ENCODE peak calls at places on chromosomes 13 and 19, in five cellular contexts. E is heart left ventricle; C is CD4-positive, alpha-beta T cell; A is Calu3; L is suprapubic skin. W is an unnamed sample.
A peak's percentile ranks its signal among the peaks of the same experiment; 100 is the strongest.

GRCh38 chr19:33671211-33671610 is 49.5 kb downstream of the CHST8 start:
- DNase-seq in E (no peak), C (no peak), A (no peak), L (no peak), W (no peak)

GRCh38 chr13:101416181-101417042 is at the start of gene NALCN:
- DNase-seq in E (peak; percentile 15), C (no peak), A (peak; percentile 23), L (no peak), W (peak; percentile 87)

GRCh38 chr13:25037057-25037813 is 58.7 kb upstream of the PABPC3 start:
- DNase-seq in E (peak; percentile 28), C (no peak), A (peak; percentile 52), L (no peak), W (no peak)

GRCh38 chr13:80361883-80362327 is 21.0 kb upstream of the SPRY2 start:
- DNase-seq in E (no peak), C (no peak), A (no peak), L (no peak), W (no peak)

GRCh38 chr19:18802354-18802753 is 11.2 kb upstream of the COMP start:
- DNase-seq in E (no peak), C (no peak), A (no peak), L (no peak), W (no peak)

GRCh38 chr13:109389456-109389855 is 396.9 kb downstream of the IRS2 start:
- DNase-seq in E (no peak), C (no peak), A (no peak), L (no peak), W (no peak)

GRCh38 chr13:42272115-42272756 is at the start of gene AKAP11:
- DNase-seq in E (peak; percentile 52), C (peak; percentile 9), A (peak; percentile 29), L (peak; percentile 84), W (peak; percentile 68)

GRCh38 chr19:13803038-13803437 is 7.8 kb downstream of the ZSWIM4 start:
- DNase-seq in E (no peak), C (no peak), A (peak; percentile 71), L (no peak), W (no peak)

GRCh38 chr13:19834704-19835103 is 28.7 kb downstream of the ZMYM5 start:
- DNase-seq in E (no peak), C (no peak), A (no peak), L (no peak), W (no peak)

GRCh38 chr19:31269425-31270127 is 79.7 kb downstream of the TSHZ3 start:
- DNase-seq in E (no peak), C (no peak), A (no peak), L (no peak), W (peak; percentile 53)

GRCh38 chr13:27918041-27918917 is 1.5 kb upstream of the PDX1 start:
- DNase-seq in E (no peak), C (no peak), A (no peak), L (no peak), W (no peak)

GRCh38 chr19:35236638-35237400 is 8.3 kb upstream of the FAM187B start:
- DNase-seq in E (no peak), C (no peak), A (no peak), L (no peak), W (no peak)

GRCh38 chr13:99750951-99751350 is 220.6 kb downstream of the ZIC5 start:
- DNase-seq in E (no peak), C (no peak), A (no peak), L (no peak), W (no peak)

GRCh38 chr13:30113983-30114491 is 193.3 kb downstream of the KATNAL1 start:
- DNase-seq in E (no peak), C (no peak), A (peak; percentile 19), L (no peak), W (no peak)

GRCh38 chr13:58151452-58151851 is 519.9 kb downstream of the PCDH17 start:
- DNase-seq in E (no peak), C (no peak), A (no peak), L (no peak), W (no peak)

GRCh38 chr19:51094696-51095279 is 12.1 kb upstream of the KLK14 start:
- DNase-seq in E (no peak), C (no peak), A (peak; percentile 56), L (no peak), W (no peak)

GRCh38 chr13:112757759-112758086 is 67.9 kb downstream of the ATP11A start:
- DNase-seq in E (no peak), C (no peak), A (no peak), L (no peak), W (no peak)

GRCh38 chr19:43651758-43652545 is 12.3 kb upstream of the CADM4 start:
- DNase-seq in E (peak; percentile 48), C (peak; percentile 5), A (peak; percentile 79), L (no peak), W (no peak)

GRCh38 chr19:41373993-41374392 is 2.3 kb upstream of the TMEM91 start:
- DNase-seq in E (peak; percentile 88), C (no peak), A (no peak), L (peak; percentile 91), W (no peak)

GRCh38 chr13:27952931-27953670 is 16.0 kb downstream of the CDX2 start:
- DNase-seq in E (no peak), C (no peak), A (peak; percentile 57), L (no peak), W (no peak)

GRCh38 chr13:113113846-113114271 is 8.3 kb downstream of the F7 start:
- DNase-seq in E (no peak), C (no peak), A (no peak), L (peak; percentile 79), W (no peak)

GRCh38 chr19:41515054-41515652 is 60.8 kb upstream of the CEACAM21 start:
- DNase-seq in E (no peak), C (no peak), A (no peak), L (no peak), W (no peak)

GRCh38 chr19:6220385-6221191 is 59.2 kb downstream of the MLLT1 start:
- DNase-seq in E (no peak), C (no peak), A (no peak), L (peak; percentile 89), W (peak; percentile 92)

GRCh38 chr19:12567951-12568350 is 16.7 kb upstream of the ZNF564 start:
- DNase-seq in E (no peak), C (no peak), A (no peak), L (no peak), W (no peak)

GRCh38 chr19:19434483-19435045 is 29.1 kb downstream of the GATAD2A start:
- DNase-seq in E (peak; percentile 59), C (no peak), A (no peak), L (no peak), W (no peak)

GRCh38 chr19:1592755-1593628 is at the start of gene MBD3:
- DNase-seq in E (peak; percentile 91), C (peak; percentile 72), A (peak; percentile 90), L (peak; percentile 95), W (no peak)

GRCh38 chr19:1592023-1592754 is 476 bp downstream of the MBD3 start:
- DNase-seq in E (peak; percentile 86), C (peak; percentile 62), A (peak; percentile 85), L (peak; percentile 90), W (no peak)

GRCh38 chr19:1587872-1588271 is 4.8 kb downstream of the MBD3 start:
- DNase-seq in E (no peak), C (no peak), A (no peak), L (no peak), W (no peak)

GRCh38 chr19:1591421-1592022 is 1.1 kb downstream of the MBD3 start:
- DNase-seq in E (no peak), C (no peak), A (peak; percentile 4), L (no peak), W (no peak)

DNA sequence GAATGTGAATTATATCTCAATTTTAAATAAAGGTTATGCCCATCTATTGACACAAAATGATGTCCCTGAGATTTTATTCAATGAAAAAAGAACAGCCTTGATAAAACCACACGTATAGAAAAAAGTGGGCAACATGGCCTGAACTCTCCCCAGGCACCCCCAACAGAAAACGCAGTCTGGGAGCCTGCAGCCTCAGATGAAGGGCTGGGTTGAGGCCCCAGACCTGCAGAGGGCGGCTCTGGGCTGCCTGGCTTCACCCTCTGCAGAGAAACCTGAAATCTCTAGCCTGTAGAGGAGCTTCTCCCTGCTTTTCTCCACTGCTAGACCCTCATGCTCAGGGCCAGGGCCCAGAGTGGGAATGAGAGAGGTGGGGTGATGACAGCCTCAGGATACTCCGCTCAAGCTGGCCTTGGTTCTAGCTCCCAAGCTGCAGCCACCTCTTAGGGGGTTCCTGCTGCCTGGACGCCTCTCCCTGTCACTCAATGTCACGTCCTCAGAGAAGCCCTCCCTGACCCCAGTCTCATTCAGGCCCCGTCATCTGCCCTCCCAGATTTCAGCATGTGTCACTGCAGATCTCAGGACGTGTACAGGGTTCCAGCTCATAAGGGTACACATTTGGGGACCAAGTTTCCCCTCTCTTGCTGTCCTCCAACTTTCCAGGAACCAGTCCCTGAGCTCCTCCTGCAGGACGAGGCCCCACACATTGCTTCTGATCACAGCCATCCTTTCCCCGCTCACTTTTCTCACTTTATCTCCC is 1.8 kb downstream of the MBD3 start:
- DNase-seq in E (no peak), C (no peak), A (peak; percentile 43), L (no peak), W (no peak)
- TF ChIP-seq CTCF in E (no peak), C (no peak), A (no peak), L (no peak), W (peak; percentile 53)

DNA sequence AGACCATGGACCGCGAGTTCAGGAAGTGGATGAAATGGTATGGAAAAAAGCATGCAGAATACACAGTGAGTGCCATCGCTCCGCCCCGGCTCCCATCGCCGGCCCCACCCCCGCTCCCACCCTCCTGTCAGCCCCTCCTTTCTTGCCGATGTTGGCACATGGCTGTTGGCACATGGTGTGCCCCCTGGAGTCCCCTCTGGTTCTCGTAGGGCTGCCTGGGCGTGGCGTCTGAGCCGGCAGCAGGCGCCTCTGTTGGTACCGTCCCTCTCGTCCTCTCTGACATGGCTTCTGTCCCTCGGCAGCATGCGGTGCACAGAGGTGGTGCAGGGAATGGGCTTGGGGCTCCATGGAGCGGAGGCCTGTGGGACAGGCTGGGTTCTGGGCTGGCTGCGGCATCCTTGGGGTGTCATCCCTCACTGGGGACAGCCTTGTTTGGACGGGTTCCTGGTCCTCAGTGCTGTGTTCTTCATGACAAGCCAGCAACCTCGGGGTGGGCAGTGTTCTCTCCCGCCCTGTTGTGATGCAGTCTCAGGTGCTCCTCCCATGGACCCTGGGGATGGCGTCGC is 30.9 kb downstream of the DOT1L start:
- DNase-seq in E (no peak), C (no peak), A (no peak), L (no peak), W (peak; percentile 83)
- TF ChIP-seq CTCF in E (no peak), C (no peak), A (no peak), L (no peak), W (no peak)

GRCh38 chr13:82330499-82330898 is 1551.8 kb downstream of the SLITRK1 start:
- DNase-seq in E (no peak), C (no peak), A (no peak), L (no peak), W (no peak)
- TF ChIP-seq CTCF in E (peak; percentile 24), C (peak; percentile 10), A (no peak), L (no peak), W (peak; percentile 72)

DNA sequence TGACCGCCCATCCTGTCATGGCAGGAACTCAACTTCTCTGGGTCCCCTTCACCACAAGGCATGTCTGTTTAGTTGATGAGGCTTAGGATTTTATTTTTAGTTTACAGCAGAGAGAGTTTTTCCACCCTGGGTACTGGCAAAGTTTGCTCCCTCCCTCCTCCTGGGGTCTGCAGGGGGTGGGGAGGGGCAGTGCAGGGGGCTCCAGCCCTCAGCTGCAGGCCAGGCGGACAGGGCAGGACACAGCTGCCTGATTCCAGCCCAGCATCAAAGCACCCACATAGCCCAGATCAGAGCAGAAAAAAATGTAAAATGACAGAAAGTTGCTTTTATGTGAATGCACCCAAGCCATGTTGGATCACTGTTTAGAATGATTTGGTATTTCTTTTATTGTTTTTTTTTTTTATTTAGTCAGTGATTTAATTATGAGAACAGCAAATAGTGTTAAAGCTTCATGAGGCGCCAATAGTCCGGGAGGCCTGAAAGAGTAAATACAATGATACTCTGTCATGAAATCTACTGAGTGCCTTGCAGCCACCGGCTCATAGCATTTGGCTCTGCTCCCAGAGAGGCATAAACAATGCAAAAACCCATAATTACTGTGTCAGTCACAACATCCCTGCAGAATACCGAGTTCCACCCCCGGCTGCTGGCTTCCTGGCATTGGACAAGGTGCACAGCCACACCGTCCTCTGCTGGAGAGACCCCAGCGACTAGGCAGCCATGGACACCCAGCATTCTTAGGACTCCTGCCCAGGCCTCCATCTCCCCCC is 923.5 kb downstream of the UQCRFS1 start:
- DNase-seq in E (no peak), C (no peak), A (no peak), L (no peak), W (no peak)
- TF ChIP-seq CTCF in E (no peak), C (no peak), A (no peak), L (no peak), W (no peak)